ENCODE peak calls at places on chromosomes 6 and 20, in eight cellular contexts. Z, O, H, X, M, Y, R and V are unnamed samples.

GRCh38 chr6:33949877-33950831 is 146.4 kb upstream of the MLN start:
- DNase-seq in Z (no peak), O (no peak), H (no peak), X (no peak), M (no peak), Y (no peak), R (no peak), V (no peak)

GRCh38 chr20:2244993-2245392 is 50.8 kb upstream of the TGM3 start:
- DNase-seq in Z (no peak), O (no peak), H (peak), X (no peak), M (no peak), Y (no peak), R (no peak), V (no peak)

GRCh38 chr6:7421066-7421465 is 31.5 kb downstream of the RIOK1 start:
- DNase-seq in Z (no peak), O (no peak), H (no peak), X (no peak), M (no peak), Y (no peak), R (no peak), V (no peak)

GRCh38 chr6:117829594-117830319 is 77.3 kb upstream of the SLC35F1 start:
- DNase-seq in Z (peak), O (no peak), H (peak), X (no peak), M (no peak), Y (no peak), R (peak), V (no peak)

GRCh38 chr6:101539510-101540245 is 146.2 kb downstream of the GRIK2 start:
- DNase-seq in Z (no peak), O (no peak), H (no peak), X (no peak), M (no peak), Y (no peak), R (no peak), V (no peak)

GRCh38 chr6:18183736-18184135 is 28.5 kb downstream of the KDM1B start:
- DNase-seq in Z (no peak), O (no peak), H (no peak), X (no peak), M (no peak), Y (no peak), R (no peak), V (no peak)

GRCh38 chr6:142796571-142796970 is 148.4 kb downstream of the HIVEP2 start:
- DNase-seq in Z (no peak), O (no peak), H (peak), X (no peak), M (no peak), Y (no peak), R (no peak), V (no peak)

GRCh38 chr6:135221505-135221904 is 40.4 kb downstream of the MYB start:
- DNase-seq in Z (no peak), O (no peak), H (no peak), X (no peak), M (no peak), Y (no peak), R (no peak), V (no peak)

GRCh38 chr6:140045116-140045515 is 670.7 kb upstream of the CITED2 start:
- DNase-seq in Z (no peak), O (no peak), H (no peak), X (no peak), M (no peak), Y (no peak), R (no peak), V (no peak)

GRCh38 chr20:47353697-47354387 is 2.7 kb downstream of the ZMYND8 start:
- DNase-seq in Z (no peak), O (no peak), H (peak), X (no peak), M (no peak), Y (peak), R (no peak), V (peak)
- TF ChIP-seq POLR2A in Z (no peak), O (no peak), H (no peak), X (no peak), M (no peak), Y (no peak), R (no peak), V (no peak)

GRCh38 chr6:11224966-11225463 is 7.5 kb downstream of the NEDD9 start:
- DNase-seq in Z (no peak), O (no peak), H (no peak), X (no peak), M (no peak), Y (no peak), R (no peak), V (no peak)

GRCh38 chr6:11223296-11223695 is 9.2 kb downstream of the NEDD9 start:
- DNase-seq in Z (no peak), O (no peak), H (no peak), X (no peak), M (no peak), Y (no peak), R (no peak), V (no peak)

GRCh38 chr6:11225990-11226389 is 6.5 kb downstream of the NEDD9 start:
- DNase-seq in Z (no peak), O (no peak), H (no peak), X (no peak), M (no peak), Y (no peak), R (no peak), V (no peak)

GRCh38 chr6:11222385-11223277 is 9.8 kb downstream of the NEDD9 start:
- DNase-seq in Z (no peak), O (no peak), H (no peak), X (no peak), M (no peak), Y (no peak), R (no peak), V (no peak)

GRCh38 chr6:11224252-11224965 is 8.1 kb downstream of the NEDD9 start:
- DNase-seq in Z (no peak), O (no peak), H (no peak), X (no peak), M (no peak), Y (no peak), R (no peak), V (no peak)
- H3K4me3 ChIP-seq in Z (no peak), O (no peak), H (no peak), X (no peak), M (no peak), Y (no peak), R (peak), V (no peak)

DNA sequence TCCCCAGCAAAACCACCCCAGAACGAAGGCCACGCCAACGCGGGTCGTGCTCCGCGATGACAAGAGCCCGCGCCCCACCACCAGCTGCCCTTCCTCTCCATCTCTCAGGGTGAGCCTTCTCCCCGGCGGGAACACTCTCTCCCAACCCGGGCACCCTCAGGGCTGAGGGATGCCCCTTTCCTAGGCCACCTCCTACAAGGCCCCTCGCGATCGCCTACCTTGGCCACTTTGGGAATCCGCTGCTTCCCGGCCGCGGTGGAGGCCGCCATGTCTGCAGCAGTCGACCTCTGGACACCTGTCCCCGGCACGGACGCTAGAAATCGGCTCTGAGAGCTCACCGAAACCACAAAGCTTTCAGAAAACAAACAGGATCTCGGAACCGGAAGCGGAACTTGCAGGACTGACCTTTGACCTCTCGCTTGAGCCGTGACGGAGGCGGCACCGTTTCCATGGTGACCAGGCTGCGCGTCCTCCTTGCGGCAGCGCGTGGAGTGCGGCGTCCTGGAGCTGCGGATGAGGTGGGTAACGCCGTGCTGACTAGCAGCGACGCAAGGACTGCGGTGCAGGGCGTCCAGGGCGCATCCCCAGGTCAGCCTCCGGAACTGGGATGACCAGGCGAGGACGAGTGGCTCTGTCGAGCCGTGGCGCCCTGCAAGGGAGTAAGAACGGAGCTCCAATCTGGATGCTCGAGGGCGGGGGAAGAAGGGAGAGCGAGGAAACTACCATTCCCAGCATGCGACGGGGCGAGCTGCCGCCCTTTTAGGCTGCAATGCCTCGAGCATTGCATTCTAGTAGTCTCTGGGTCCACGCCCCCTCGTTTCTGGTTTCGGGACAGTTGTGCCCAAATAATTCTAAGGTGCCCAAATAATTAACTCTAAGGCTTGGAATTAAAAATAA is at the start of the genes CFAP61 and CRNKL1:
- DNase-seq in Z (peak), O (peak), H (peak), X (peak), M (peak), Y (peak), R (peak), V (peak)
- TF ChIP-seq CTCF in Z (no peak), O (no peak), H (no peak), X (peak), M (no peak), Y (no peak), R (no peak), V (no peak)

GRCh38 chr6:120894077-120894476 is 440.2 kb downstream of the TBC1D32 start:
- DNase-seq in Z (no peak), O (no peak), H (no peak), X (no peak), M (no peak), Y (no peak), R (no peak), V (no peak)
- TF ChIP-seq POLR2A in Z (no peak), O (no peak), H (no peak), X (no peak), M (no peak), Y (no peak), R (no peak), V (no peak)

GRCh38 chr20:37902504-37903313 is at the start of gene VSTM2L:
- DNase-seq in Z (no peak), O (no peak), H (no peak), X (peak), M (no peak), Y (no peak), R (peak), V (no peak)
- H3K4me3 ChIP-seq in Z (no peak), O (peak), H (no peak), X (no peak), M (no peak), Y (no peak), R (peak), V (peak)

GRCh38 chr6:126007795-126008194 is 21.5 kb downstream of the TRMT11 start:
- DNase-seq in Z (no peak), O (no peak), H (no peak), X (no peak), M (no peak), Y (no peak), R (no peak), V (no peak)

GRCh38 chr6:126002755-126003390 is 16.5 kb downstream of the TRMT11 start:
- DNase-seq in Z (no peak), O (no peak), H (no peak), X (no peak), M (no peak), Y (no peak), R (no peak), V (no peak)
- TF ChIP-seq CTCF in Z (no peak), O (no peak), H (no peak), X (no peak), M (no peak), Y (no peak), R (no peak), V (no peak)